ENCODE peak calls at places on chromosomes 16 and 17, in five cellular contexts. J is prostate gland, Y is transverse colon, R is Panc1, O is stomach. E is an unnamed sample.

GRCh38 chr17:57604771-57605733 is 140.0 kb downstream of the CCDC182 start:
- DNase-seq in J (peak; percentile 49), Y (peak; percentile 72), R (no peak), O (peak; percentile 70), E (peak; percentile 84)

GRCh38 chr17:77322534-77323412 is 182.0 kb downstream of the SEC14L1 start:
- DNase-seq in J (no peak), Y (peak; percentile 72), R (no peak), O (peak; percentile 76), E (peak; percentile 95)

GRCh38 chr16:81163671-81164070 is 67.5 kb upstream of the GCSH start:
- DNase-seq in J (no peak), Y (no peak), R (no peak), O (no peak), E (no peak)

GRCh38 chr17:33459078-33459940 is 166.2 kb upstream of the ASIC2 start:
- DNase-seq in J (no peak), Y (no peak), R (no peak), O (no peak), E (no peak)

GRCh38 chr17:2705888-2706795 is 5.4 kb downstream of the CLUH start:
- DNase-seq in J (no peak), Y (no peak), R (no peak), O (no peak), E (peak; percentile 57)

GRCh38 chr17:81254955-81255717 is 16.0 kb downstream of the NDUFAF8 start:
- DNase-seq in J (peak; percentile 95), Y (peak; percentile 87), R (no peak), O (peak; percentile 96), E (peak; percentile 95)

GRCh38 chr16:27960619-27961295 is 102.8 kb downstream of the GSG1L start:
- DNase-seq in J (peak; percentile 51), Y (no peak), R (no peak), O (no peak), E (peak; percentile 30)

GRCh38 chr17:1724351-1724868 is at the start of gene WDR81:
- DNase-seq in J (peak; percentile 92), Y (peak; percentile 94), R (no peak), O (peak; percentile 93), E (peak; percentile 96)

GRCh38 chr16:8568231-8568617 is 22.1 kb downstream of the TMEM114 start:
- DNase-seq in J (no peak), Y (no peak), R (no peak), O (no peak), E (no peak)

GRCh38 chr17:6496636-6497441 is 52.6 kb downstream of the PIMREG start:
- DNase-seq in J (no peak), Y (no peak), R (no peak), O (no peak), E (peak; percentile 55)

GRCh38 chr17:58385359-58385899 is 31.9 kb downstream of the RNF43 start:
- DNase-seq in J (no peak), Y (no peak), R (no peak), O (no peak), E (no peak)

GRCh38 chr17:74623693-74624093 is at the start of gene CD300E:
- DNase-seq in J (no peak), Y (no peak), R (no peak), O (no peak), E (no peak)
- H3K4me1 ChIP-seq in J (no peaks in the 10 kb centered on the region), Y (no peaks in the 10 kb centered on the region), R (no peaks in the 10 kb centered on the region), O (no peaks in the 10 kb centered on the region), E (no peaks in the 10 kb centered on the region)

GRCh38 chr16:72951916-72952315 is 96.0 kb downstream of the ZFHX3 start:
- DNase-seq in J (no peak), Y (no peak), R (no peak), O (no peak), E (no peak)
- TF ChIP-seq POLR2AphosphoS5 in J (no peak), Y (no peak), R (no peak), O (no peak), E (no peak)

GRCh38 chr17:38892083-38892482 is 22.2 kb downstream of the LASP1 start:
- DNase-seq in J (no peak), Y (no peak), R (no peak), O (no peak), E (no peak)

GRCh38 chr17:38892620-38893019 is 22.8 kb downstream of the LASP1 start:
- DNase-seq in J (no peak), Y (no peak), R (no peak), O (no peak), E (no peak)

GRCh38 chr17:38894276-38894675 is 24.4 kb downstream of the LASP1 start:
- DNase-seq in J (no peak), Y (no peak), R (no peak), O (no peak), E (no peak)

GRCh38 chr17:38893612-38894011 is 23.8 kb downstream of the LASP1 start:
- DNase-seq in J (no peak), Y (peak; percentile 43), R (no peak), O (no peak), E (no peak)

DNA sequence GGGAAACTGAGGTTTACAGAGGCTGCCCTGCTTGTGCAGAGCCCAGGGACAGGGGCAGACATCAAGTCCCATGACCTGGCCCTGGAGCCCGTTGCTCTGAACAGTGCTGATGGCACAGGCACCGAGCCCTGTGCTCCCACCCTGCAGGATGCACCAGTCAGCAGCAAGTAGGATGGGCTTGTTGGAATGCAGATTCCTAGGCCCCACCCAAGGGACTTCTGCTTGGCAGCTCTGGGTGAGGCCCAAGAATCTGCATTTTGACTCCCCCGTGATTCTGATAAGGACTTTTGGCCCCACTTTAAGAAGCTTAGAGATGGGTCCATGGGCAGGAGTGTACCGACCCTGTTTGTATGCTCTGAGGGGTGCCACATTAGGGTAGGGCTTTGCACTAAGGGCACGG is 23.3 kb downstream of the LASP1 start:
- DNase-seq in J (no peak), Y (no peak), R (no peak), O (no peak), E (no peak)
- H3K4me1 ChIP-seq in J (no peaks in the 10 kb centered on the region), Y (peaks cover 37% of the 10 kb centered on the region), R (peaks cover 10% of the 10 kb centered on the region), O (peaks cover 90% of the 10 kb centered on the region), E (no peaks in the 10 kb centered on the region)

GRCh38 chr17:75877752-75878173 is 618 bp downstream of the TRIM47 start:
- DNase-seq in J (peak; percentile 58), Y (peak; percentile 88), R (no peak), O (peak; percentile 86), E (peak; percentile 88)

GRCh38 chr17:75878174-75878998 is at the start of gene TRIM47:
- DNase-seq in J (peak; percentile 46), Y (peak; percentile 78), R (no peak), O (peak; percentile 68), E (peak; percentile 91)

GRCh38 chr17:75875940-75876189 is 2.5 kb downstream of the TRIM47 start:
- DNase-seq in J (peak; percentile 84), Y (no peak), R (no peak), O (no peak), E (peak; percentile 89)

GRCh38 chr17:75876190-75876937 is 2.0 kb downstream of the TRIM47 start:
- DNase-seq in J (no peak), Y (peak; percentile 86), R (no peak), O (peak; percentile 79), E (peak; percentile 77)

DNA sequence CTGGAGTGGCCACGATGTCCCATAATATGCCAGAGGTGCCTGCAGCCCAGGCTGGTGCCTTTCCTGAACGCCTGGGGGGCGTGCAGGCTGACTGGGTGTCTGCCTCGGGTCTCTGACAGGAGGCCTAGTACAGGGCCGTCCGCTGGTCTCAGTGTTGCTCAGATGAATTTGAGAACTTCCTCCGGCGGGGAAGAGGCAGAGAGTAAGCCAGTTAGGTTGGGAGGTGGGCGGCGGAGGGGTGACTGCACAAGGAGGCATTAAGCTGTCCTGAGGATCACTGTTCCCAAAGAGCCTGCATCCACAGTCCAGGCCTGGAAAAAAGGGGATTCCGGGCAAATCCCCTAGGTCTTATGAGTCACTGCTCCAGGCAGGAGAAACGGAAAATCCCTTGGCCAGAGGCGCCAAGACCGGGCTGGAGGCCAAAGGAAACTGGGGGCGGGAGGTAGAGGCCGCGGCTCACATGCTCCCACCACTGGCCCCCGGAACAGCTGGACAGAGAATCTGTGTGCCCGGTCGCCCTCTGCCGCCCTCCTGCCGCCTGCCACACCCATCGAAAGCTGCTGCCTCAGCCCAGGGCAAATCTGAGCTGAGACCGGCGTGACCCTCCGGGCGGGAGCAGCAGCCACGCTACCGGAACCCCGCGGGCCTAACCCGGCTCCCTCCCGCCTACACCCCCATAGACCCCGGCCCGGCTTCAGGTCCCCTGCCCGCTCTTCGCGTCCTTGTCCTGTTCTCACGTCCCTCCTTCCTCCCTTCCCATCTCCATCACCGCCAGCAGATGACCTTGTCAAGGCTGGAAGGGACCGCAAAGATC is 1.2 kb downstream of the TRIM47 start:
- DNase-seq in J (peak; percentile 75), Y (peak; percentile 88), R (no peak), O (peak; percentile 88), E (peak; percentile 98)
- TF ChIP-seq POLR2AphosphoS5 in J (peak; percentile 86), Y (peak; percentile 84), R (peak; percentile 84), O (peak; percentile 67), E (peak; percentile 85)

GRCh38 chr17:384622-385194 is 32.1 kb upstream of the RPH3AL start:
- DNase-seq in J (no peak), Y (no peak), R (no peak), O (no peak), E (no peak)
- H3K4me1 ChIP-seq in J (no peaks in the 10 kb centered on the region), Y (peaks cover 12% of the 10 kb centered on the region), R (no peaks in the 10 kb centered on the region), O (peaks cover 22% of the 10 kb centered on the region), E (peaks cover 16% of the 10 kb centered on the region)

DNA sequence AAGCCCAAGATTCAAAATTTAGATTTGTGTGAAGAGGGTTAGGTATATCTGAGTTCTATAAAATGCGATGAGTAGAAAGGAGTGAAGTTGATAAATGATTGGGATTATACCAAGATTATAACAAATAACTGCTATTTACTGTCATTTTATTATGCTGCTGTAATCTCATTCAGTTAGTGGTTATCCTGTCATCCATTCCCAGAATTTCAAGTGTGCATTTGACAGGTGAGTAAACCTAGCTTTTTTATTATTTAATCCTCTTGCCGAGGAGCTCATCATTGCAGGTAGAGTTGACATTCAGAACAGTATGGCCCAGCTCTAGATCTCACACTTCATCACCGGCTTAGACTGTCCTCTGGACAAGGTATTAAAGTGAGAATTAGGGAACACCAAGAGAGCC is 1146.2 kb downstream of the CDH11 start:
- DNase-seq in J (no peak), Y (no peak), R (no peak), O (no peak), E (no peak)
- TF ChIP-seq POLR2AphosphoS5 in J (no peak), Y (no peak), R (no peak), O (no peak), E (no peak)

DNA sequence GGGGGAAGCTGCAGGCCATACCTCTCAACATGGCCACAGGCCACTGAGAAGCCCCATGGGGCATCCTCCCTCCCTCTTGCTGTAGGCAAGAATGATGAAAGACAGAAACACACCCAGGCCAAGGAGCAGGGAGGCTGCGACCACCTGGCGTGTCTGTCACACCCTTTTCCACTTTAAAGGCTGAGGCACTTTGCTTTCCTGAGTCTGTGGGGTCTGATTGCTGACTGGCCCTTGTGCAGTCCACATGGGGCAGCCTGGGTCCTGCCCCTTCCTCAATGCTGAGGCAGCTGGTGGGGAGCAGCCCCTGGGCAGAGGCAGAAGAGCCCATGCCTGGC is 8.7 kb downstream of the TMEM204 start:
- DNase-seq in J (no peak), Y (no peak), R (no peak), O (no peak), E (no peak)
- H3K4me1 ChIP-seq in J (peaks cover 12% of the 10 kb centered on the region), Y (peaks cover 26% of the 10 kb centered on the region), R (peaks cover 7% of the 10 kb centered on the region), O (peaks cover 82% of the 10 kb centered on the region), E (peaks cover 39% of the 10 kb centered on the region)

GRCh38 chr17:71632328-71632727 is 488.5 kb upstream of the SOX9 start:
- DNase-seq in J (no peak), Y (no peak), R (no peak), O (no peak), E (no peak)
- TF ChIP-seq POLR2AphosphoS5 in J (no peak), Y (no peak), R (no peak), O (no peak), E (no peak)

E was measured in sigmoid colon.